ENCODE peak calls at places on chromosome 9, in seven cellular contexts. A is HT1080; J is GM23248; B is left colon; T is stimulated activated CD4-positive, alpha-beta T cell treated with anti-CD3 and anti-CD28 coated beads, Interleukin-2, amount 100 ng/mL, for 48 hours; L is NCI-H1417; X is left cardiac atrium. N is an unnamed sample.

GRCh38 chr9:79976501-79977444 is 405.0 kb downstream of the TLE4 start:
- DNase-seq in A (no peak), J (no peak), B (no peak), T (no peak), L (no peak), X (no peak), N (peak; percentile 67)

GRCh38 chr9:89390578-89390977 is 72.3 kb downstream of the SECISBP2 start:
- DNase-seq in A (no peak), J (no peak), B (no peak), T (no peak), L (no peak), X (no peak), N (no peak)

GRCh38 chr9:123322771-123323481 is 33.1 kb upstream of the CRB2 start:
- DNase-seq in A (peak; percentile 22), J (no peak), B (peak; percentile 36), T (peak; percentile 38), L (no peak), X (no peak), N (no peak)

GRCh38 chr9:136829412-136829811 is 12.9 kb upstream of the AJM1 start:
- DNase-seq in A (no peak), J (no peak), B (no peak), T (no peak), L (no peak), X (no peak), N (peak; percentile 54)

GRCh38 chr9:126398403-126399058 is 71.9 kb downstream of the MVB12B start:
- DNase-seq in A (peak; percentile 64), J (peak; percentile 75), B (peak; percentile 83), T (peak; percentile 80), L (peak; percentile 64), X (peak; percentile 78), N (peak; percentile 90)

GRCh38 chr9:25864509-25864908 is 186.3 kb upstream of the TUSC1 start:
- DNase-seq in A (peak; percentile 60), J (no peak), B (no peak), T (no peak), L (no peak), X (no peak), N (no peak)

GRCh38 chr9:113589890-113590289 is 126.4 kb downstream of the RGS3 start:
- DNase-seq in A (peak; percentile 50), J (peak; percentile 67), B (no peak), T (no peak), L (no peak), X (peak; percentile 19), N (no peak)

GRCh38 chr9:111481885-111482636 is 2.1 kb downstream of the ECPAS start:
- DNase-seq in A (peak; percentile 28), J (peak; percentile 55), B (no peak), T (no peak), L (peak; percentile 4), X (no peak), N (no peak)

GRCh38 chr9:4327504-4328191 is 27.8 kb upstream of the GLIS3 start:
- DNase-seq in A (peak; percentile 80), J (peak; percentile 54), B (no peak), T (no peak), L (no peak), X (no peak), N (no peak)

GRCh38 chr9:694499-695154 is 146.9 kb upstream of the DMRT1 start:
- DNase-seq in A (peak; percentile 96), J (peak; percentile 95), B (no peak), T (no peak), L (no peak), X (peak; percentile 42), N (no peak)

GRCh38 chr9:27019589-27019988 is 14.1 kb upstream of the LRRC19 start:
- DNase-seq in A (no peak), J (peak; percentile 52), B (no peak), T (no peak), L (no peak), X (no peak), N (no peak)

GRCh38 chr9:2276296-2276695 is 261.1 kb downstream of the SMARCA2 start:
- DNase-seq in A (no peak), J (no peak), B (no peak), T (no peak), L (no peak), X (no peak), N (no peak)

GRCh38 chr9:93303806-93304573 is 120.1 kb downstream of the WNK2 start:
- DNase-seq in A (no peak), J (no peak), B (no peak), T (no peak), L (no peak), X (no peak), N (peak; percentile 65)

GRCh38 chr9:130500340-130500771 is 55.6 kb downstream of the ASS1 start:
- DNase-seq in A (no peak), J (no peak), B (peak; percentile 50), T (no peak), L (peak; percentile 42), X (no peak), N (no peak)

GRCh38 chr9:112421771-112422222 is 41.9 kb downstream of the HSDL2 start:
- DNase-seq in A (no peak), J (peak; percentile 12), B (no peak), T (no peak), L (no peak), X (no peak), N (no peak)

GRCh38 chr9:76987594-76988200 is 31.8 kb upstream of the FOXB2 start:
- DNase-seq in A (peak; percentile 37), J (peak; percentile 65), B (peak; percentile 42), T (no peak), L (peak; percentile 46), X (no peak), N (no peak)

GRCh38 chr9:120593250-120593954 is 13.4 kb upstream of the CDK5RAP2 start:
- DNase-seq in A (no peak), J (no peak), B (no peak), T (no peak), L (no peak), X (no peak), N (no peak)

GRCh38 chr9:137462396-137463193 is 3.5 kb upstream of the NSMF start:
- DNase-seq in A (no peak), J (no peak), B (no peak), T (no peak), L (no peak), X (peak; percentile 19), N (peak; percentile 77)

GRCh38 chr9:36880075-36880474 is 154.0 kb downstream of the PAX5 start:
- DNase-seq in A (no peak), J (no peak), B (no peak), T (no peak), L (no peak), X (no peak), N (no peak)

GRCh38 chr9:14515564-14516198 is 177.6 kb downstream of the ZDHHC21 start:
- DNase-seq in A (no peak), J (no peak), B (peak; percentile 5), T (no peak), L (peak; percentile 68), X (no peak), N (peak; percentile 37)

GRCh38 chr9:132627120-132627519 is 42.7 kb downstream of the DDX31 start:
- DNase-seq in A (no peak), J (no peak), B (peak; percentile 34), T (no peak), L (no peak), X (no peak), N (no peak)

GRCh38 chr9:35903049-35903448 is 3.0 kb upstream of the HRCT1 start:
- DNase-seq in A (peak; percentile 50), J (peak; percentile 64), B (no peak), T (no peak), L (peak; percentile 33), X (no peak), N (no peak)

GRCh38 chr9:97858393-97858713 is 5.3 kb downstream of the FOXE1 start:
- DNase-seq in A (no peak), J (no peak), B (no peak), T (no peak), L (no peak), X (no peak), N (no peak)

GRCh38 chr9:118569151-118569550 is 800.1 kb downstream of the BRINP1 start:
- DNase-seq in A (no peak), J (no peak), B (no peak), T (no peak), L (no peak), X (no peak), N (no peak)